ENCODE peak calls at places on chromosomes 7 and 10, in five cellular contexts. N is fibroblast of lung, I is astrocyte, D is GM23248, E is GM23338. R is an unnamed sample.

GRCh38 chr7:47804767-47805545 is 143.3 kb downstream of the PKD1L1 start:
- DNase-seq in N (peak; percentile 59), I (peak; percentile 44), D (no peak), E (no peak), R (no peak)

GRCh38 chr10:59362991-59363390 is 642 bp upstream of the FAM13C start:
- DNase-seq in N (peak; percentile 63), I (peak; percentile 47), D (peak; percentile 77), E (peak; percentile 81), R (peak; percentile 58)

GRCh38 chr7:127252736-127253288 is at the start of gene GRM8:
- DNase-seq in N (peak; percentile 53), I (peak; percentile 32), D (peak; percentile 69), E (peak; percentile 87), R (peak; percentile 14)

GRCh38 chr7:157713591-157713990 is 376.8 kb downstream of the DNAJB6 start:
- DNase-seq in N (no peak), I (no peak), D (no peak), E (no peak), R (no peak)

GRCh38 chr10:77080361-77081027 is 557.1 kb downstream of the KCNMA1 start:
- DNase-seq in N (no peak), I (no peak), D (no peak), E (no peak), R (peak; percentile 59)

GRCh38 chr7:73427902-73428696 is 5.5 kb upstream of the FZD9 start:
- DNase-seq in N (no peak), I (no peak), D (no peak), E (peak; percentile 73), R (no peak)

GRCh38 chr10:125024496-125025234 is 82.7 kb downstream of the ZRANB1 start:
- DNase-seq in N (no peak), I (no peak), D (no peak), E (no peak), R (no peak)

GRCh38 chr10:103745264-103746247 is 109.8 kb downstream of the SH3PXD2A start:
- DNase-seq in N (peak; percentile 54), I (peak; percentile 30), D (peak; percentile 59), E (peak; percentile 46), R (peak; percentile 91)

GRCh38 chr7:141649865-141650499 is 52.0 kb downstream of the DENND11 start:
- DNase-seq in N (peak; percentile 82), I (peak; percentile 77), D (peak; percentile 93), E (peak; percentile 91), R (peak; percentile 83)

DNA sequence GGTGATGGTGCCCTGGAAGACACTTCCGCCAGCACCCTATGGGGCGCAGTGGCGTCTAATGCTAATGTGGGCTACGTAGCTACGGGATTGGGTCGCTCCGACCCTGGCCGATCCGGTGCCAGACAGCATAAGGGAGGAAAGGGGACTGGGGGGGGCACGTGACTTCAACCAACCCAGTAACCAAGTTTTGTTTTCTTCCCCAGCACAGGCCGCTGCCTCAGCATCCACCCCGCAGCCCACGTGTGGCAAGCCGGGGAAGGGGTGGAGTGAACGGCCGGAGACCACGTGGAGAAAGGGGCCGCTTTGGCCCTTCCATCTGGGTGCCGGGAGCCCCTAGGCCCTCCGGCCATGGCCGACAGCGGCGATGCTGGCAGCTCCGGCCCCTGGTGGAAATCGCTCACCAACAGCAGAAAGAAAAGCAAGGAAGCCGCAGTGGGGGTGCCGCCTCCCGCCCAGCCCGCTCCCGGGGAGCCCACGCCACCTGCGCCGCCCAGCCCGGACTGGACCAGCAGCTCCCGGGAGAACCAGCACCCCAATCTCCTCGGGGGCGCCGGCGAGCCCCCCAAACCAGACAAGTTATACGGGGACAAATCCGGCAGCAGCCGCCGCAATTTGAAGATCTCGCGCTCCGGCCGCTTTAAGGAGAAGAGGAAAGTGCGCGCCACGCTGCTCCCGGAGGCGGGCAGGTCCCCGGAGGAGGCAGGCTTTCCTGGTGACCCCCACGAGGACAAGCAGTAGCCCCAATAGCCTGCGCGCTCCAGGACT is 2.5 kb downstream of the PRR15 start:
- DNase-seq in N (peak; percentile 4), I (no peak), D (peak; percentile 55), E (peak; percentile 70), R (no peak)
- H3K79me2 ChIP-seq in N (no peaks in the 10 kb centered on the region), I (no peaks in the 10 kb centered on the region), D (no peaks in the 10 kb centered on the region), E (peaks cover 11% of the 10 kb centered on the region), R (peaks cover 17% of the 10 kb centered on the region)

GRCh38 chr7:158863611-158864506 is 7.5 kb downstream of the DYNC2I1 start:
- DNase-seq in N (peak; percentile 75), I (peak; percentile 68), D (peak; percentile 81), E (peak; percentile 70), R (peak; percentile 85)
- H3K79me2 ChIP-seq in N (peaks cover 6% of the 10 kb centered on the region), I (peaks cover 38% of the 10 kb centered on the region), D (peaks cover 79% of the 10 kb centered on the region), E (peaks cover 29% of the 10 kb centered on the region), R (peaks cover 67% of the 10 kb centered on the region)

DNA sequence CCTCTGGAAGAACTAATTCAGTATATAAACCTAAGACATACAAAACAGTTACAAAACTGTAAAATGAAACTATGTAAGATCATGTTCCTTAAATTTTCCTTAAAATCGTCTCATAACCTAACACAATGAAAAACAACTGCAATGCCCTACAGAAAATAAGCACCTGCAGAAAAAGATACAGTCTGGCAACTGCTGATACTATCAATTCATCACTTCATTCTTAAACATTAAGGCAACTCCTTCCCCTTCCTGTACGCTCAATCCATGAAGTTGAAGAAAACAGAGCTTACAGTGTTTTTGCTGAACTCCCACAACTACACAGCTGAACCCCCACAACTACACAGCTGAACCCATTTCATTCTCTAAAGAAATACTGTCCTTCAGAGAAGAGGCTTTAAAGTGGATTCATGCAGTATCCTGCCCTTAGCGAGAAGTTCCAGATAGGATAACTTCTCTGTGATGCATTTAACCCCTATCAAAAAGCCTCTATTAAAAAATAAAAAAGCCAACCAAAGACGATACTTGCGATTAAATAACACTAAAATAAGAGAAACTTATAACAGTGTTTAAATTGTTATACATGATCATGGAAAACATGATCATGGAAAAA is 50.0 kb downstream of the JMJD1C start:
- DNase-seq in N (no peak), I (no peak), D (no peak), E (no peak), R (peak; percentile 53)
- H3K79me2 ChIP-seq in N (peaks cover 54% of the 10 kb centered on the region), I (peaks cover 92% of the 10 kb centered on the region), D (peaks cover 100% of the 10 kb centered on the region), E (peaks cover 94% of the 10 kb centered on the region), R (peaks cover 85% of the 10 kb centered on the region)

DNA sequence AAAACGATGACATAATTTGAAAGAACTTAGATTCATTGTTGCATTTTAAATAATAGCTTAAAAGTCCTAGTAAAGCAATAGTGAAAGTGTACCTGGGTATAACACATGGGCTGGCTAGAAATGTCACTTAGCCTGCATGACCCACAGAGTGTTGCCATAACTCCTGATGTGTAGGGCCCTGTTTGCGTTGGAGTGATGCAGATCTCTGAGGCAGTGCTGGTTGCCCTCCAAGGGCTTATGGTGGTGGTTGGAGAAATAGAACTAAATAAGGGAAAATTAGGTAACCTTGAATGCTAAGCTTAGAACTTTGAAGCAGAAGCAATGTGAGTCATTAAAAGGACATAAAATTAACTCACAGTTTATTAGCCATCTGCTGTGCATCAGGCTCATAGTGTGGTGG is 105.7 kb downstream of the CCNY start:
- DNase-seq in N (no peak), I (no peak), D (peak; percentile 74), E (no peak), R (no peak)
- H3K79me2 ChIP-seq in N (peaks cover 36% of the 10 kb centered on the region), I (peaks cover 96% of the 10 kb centered on the region), D (peaks cover 100% of the 10 kb centered on the region), E (peaks cover 99% of the 10 kb centered on the region), R (peaks cover 97% of the 10 kb centered on the region)

DNA sequence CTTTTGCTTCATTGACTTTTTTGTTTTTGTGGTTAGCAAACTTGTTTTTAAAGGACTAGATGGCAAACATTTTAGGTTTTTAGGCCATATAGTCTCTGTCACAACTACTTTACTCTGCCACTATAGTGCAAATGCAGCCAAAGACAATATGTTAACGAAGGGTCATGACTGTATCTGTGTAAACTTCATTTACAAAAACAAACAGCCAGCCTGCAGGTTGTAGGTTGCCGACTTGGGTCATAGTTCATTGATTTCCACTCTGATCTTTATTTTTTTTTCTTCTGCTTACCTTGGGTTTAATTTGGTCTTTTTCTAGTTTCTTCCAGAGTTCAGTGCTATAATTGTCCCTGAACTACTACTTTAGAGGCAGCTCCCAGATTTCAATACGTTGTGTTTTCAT is 120.0 kb downstream of the ARHGAP22 start:
- DNase-seq in N (no peak), I (no peak), D (no peak), E (no peak), R (no peak)
- H3K79me2 ChIP-seq in N (peaks cover 17% of the 10 kb centered on the region), I (peaks cover 7% of the 10 kb centered on the region), D (peaks cover 76% of the 10 kb centered on the region), E (no peaks in the 10 kb centered on the region), R (no peaks in the 10 kb centered on the region)

GRCh38 chr7:102155821-102156441 is 130.7 kb upstream of the SH2B2 start:
- DNase-seq in N (no peak), I (no peak), D (no peak), E (no peak), R (no peak)
- H3K79me2 ChIP-seq in N (no peaks in the 10 kb centered on the region), I (no peaks in the 10 kb centered on the region), D (no peaks in the 10 kb centered on the region), E (no peaks in the 10 kb centered on the region), R (no peaks in the 10 kb centered on the region)